ENCODE peak calls at places on chromosomes 1 and 21, in five cellular contexts. U, E, Y, A and S are unnamed samples.

GRCh38 chr1:22849770-22850169 is 122.9 kb downstream of the LACTBL1 start:
- DNase-seq in U (no peak), E (no peak), Y (no peak), A (no peak), S (no peak)

GRCh38 chr1:35407743-35408142 is 139.2 kb downstream of the ZMYM4 start:
- DNase-seq in U (no peak), E (no peak), Y (no peak), A (no peak), S (no peak)

GRCh38 chr1:207454046-207454964 is at the start of gene CR2:
- DNase-seq in U (no peak), E (no peak), Y (peak; percentile 37), A (no peak), S (peak; percentile 83)

GRCh38 chr1:16212251-16212961 is at the start of gene ARHGEF19:
- DNase-seq in U (no peak), E (no peak), Y (no peak), A (no peak), S (no peak)

GRCh38 chr1:10980094-10980577 is 32.3 kb upstream of the TARDBP start:
- DNase-seq in U (peak; percentile 20), E (peak; percentile 31), Y (no peak), A (peak; percentile 45), S (no peak)

GRCh38 chr1:114155756-114156155 is 2.1 kb upstream of the SYT6 start:
- DNase-seq in U (no peak), E (no peak), Y (no peak), A (no peak), S (no peak)

GRCh38 chr1:25182629-25183028 is 49.7 kb downstream of the SYF2 start:
- DNase-seq in U (no peak), E (peak; percentile 79), Y (no peak), A (peak; percentile 75), S (no peak)

GRCh38 chr1:199512037-199512710 is 515.3 kb upstream of the NR5A2 start:
- DNase-seq in U (no peak), E (no peak), Y (no peak), A (no peak), S (no peak)

GRCh38 chr1:8702121-8702520 is 115.3 kb downstream of the RERE start:
- DNase-seq in U (no peak), E (no peak), Y (no peak), A (peak; percentile 23), S (peak; percentile 32)

GRCh38 chr1:116808476-116809180 is 54.4 kb downstream of the CD2 start:
- DNase-seq in U (no peak), E (no peak), Y (peak; percentile 30), A (no peak), S (no peak)

GRCh38 chr1:248807067-248807737 is 18.5 kb downstream of the SH3BP5L start:
- DNase-seq in U (no peak), E (peak; percentile 39), Y (peak; percentile 56), A (no peak), S (peak; percentile 75)

GRCh38 chr1:90952906-90953305 is 68.9 kb downstream of the ZNF644 start:
- DNase-seq in U (no peak), E (no peak), Y (no peak), A (no peak), S (no peak)

GRCh38 chr21:46119565-46120271 is 21.8 kb downstream of the COL6A2 start:
- DNase-seq in U (peak; percentile 13), E (no peak), Y (no peak), A (no peak), S (no peak)

GRCh38 chr1:243902100-243902499 is 52.1 kb upstream of the AKT3 start:
- DNase-seq in U (no peak), E (no peak), Y (no peak), A (no peak), S (no peak)

GRCh38 chr1:41650176-41650519 is 165.7 kb upstream of the EDN2 start:
- DNase-seq in U (no peak), E (no peak), Y (no peak), A (peak; percentile 28), S (no peak)

GRCh38 chr1:112507896-112508241 is 896 bp upstream of the WNT2B start:
- DNase-seq in U (no peak), E (no peak), Y (peak; percentile 23), A (no peak), S (peak; percentile 54)

GRCh38 chr1:29876441-29876840 is 640.1 kb downstream of the PTPRU start:
- DNase-seq in U (no peak), E (no peak), Y (no peak), A (no peak), S (no peak)

GRCh38 chr1:44212355-44213221 is 683 bp upstream of the DMAP1 start:
- DNase-seq in U (no peak), E (no peak), Y (peak; percentile 20), A (no peak), S (no peak)

GRCh38 chr1:48469616-48470500 is 2.1 kb downstream of the SPATA6 start:
- DNase-seq in U (peak; percentile 47), E (peak; percentile 74), Y (no peak), A (peak; percentile 60), S (no peak)

GRCh38 chr1:32335619-32335950 is 448 bp downstream of the MARCKSL1 start:
- DNase-seq in U (no peak), E (no peak), Y (no peak), A (no peak), S (no peak)
- TF ChIP-seq CTCF in U (no peak), E (no peak), Y (no peak), A (no peak), S (peak; percentile 7)

DNA sequence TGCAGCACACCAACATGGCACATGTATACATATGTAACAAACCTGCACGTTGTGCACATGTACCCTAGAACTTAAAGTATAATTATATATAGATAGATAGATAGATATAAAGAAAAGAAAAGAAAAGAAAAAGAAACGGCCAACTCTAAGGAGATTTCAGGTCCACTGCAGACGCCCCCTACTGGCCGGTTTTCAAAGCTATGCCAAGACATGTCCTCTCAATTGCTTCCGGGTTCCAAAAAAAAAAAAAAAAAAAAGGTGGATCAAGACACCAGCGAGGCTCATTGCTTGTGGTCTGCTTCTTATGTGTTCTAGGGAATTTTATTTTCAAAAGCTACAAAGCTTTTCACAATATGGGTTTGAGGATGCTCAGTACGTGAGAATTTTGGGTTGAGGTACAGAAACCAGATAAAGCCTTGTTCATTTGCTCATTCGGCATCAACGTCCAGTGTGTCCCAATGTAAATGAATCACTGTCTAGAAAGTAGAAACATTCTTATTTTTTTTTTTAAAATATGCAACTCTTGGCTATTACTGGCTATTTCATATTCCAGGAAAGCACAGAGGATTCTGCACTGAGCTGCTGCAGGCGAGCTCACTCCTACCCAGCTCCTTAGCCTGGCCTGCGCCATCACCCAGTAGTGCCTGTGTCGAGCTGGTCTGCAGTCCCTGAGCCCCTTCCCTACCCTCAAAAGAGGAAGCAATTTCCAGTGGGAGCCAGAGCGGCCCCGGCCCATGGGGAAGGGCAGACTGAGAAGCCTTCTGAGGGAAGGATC is 643.0 kb downstream of the KIF26B start:
- DNase-seq in U (no peak), E (no peak), Y (no peak), A (peak; percentile 15), S (no peak)
- TF ChIP-seq CTCF in U (no peak), E (peak; percentile 38), Y (no peak), A (peak; percentile 69), S (no peak)

GRCh38 chr1:56444960-56445646 is 134.3 kb downstream of the PLPP3 start:
- DNase-seq in U (no peak), E (no peak), Y (no peak), A (no peak), S (no peak)
- TF ChIP-seq CTCF in U (no peak), E (no peak), Y (no peak), A (no peak), S (no peak)

GRCh38 chr1:150429805-150430204 is 57.4 kb upstream of the TARS2 start:
- DNase-seq in U (no peak), E (peak; percentile 7), Y (no peak), A (no peak), S (peak; percentile 55)
- TF ChIP-seq CTCF in U (no peak), E (no peak), Y (no peak), A (peak; percentile 37), S (peak; percentile 35)

DNA sequence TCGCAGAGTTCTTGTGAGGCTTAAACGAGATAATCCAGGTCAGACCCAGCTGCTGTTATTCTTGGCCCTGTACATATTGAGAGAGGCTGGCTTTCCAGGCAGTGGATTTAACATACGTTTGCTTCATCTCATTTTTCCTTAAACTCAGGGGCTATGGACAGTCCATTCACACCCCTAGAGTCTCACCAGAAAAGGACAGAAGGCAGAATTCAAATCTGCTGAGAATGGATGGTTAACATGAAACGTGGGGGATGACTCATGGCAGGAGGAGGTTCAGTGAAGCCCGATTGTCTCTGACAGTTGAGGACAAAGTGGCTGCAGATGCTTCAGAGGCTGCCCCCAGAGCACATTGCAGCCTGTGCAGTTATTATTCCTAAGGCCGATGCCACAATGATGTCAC is 39.4 kb downstream of the TGFB2 start:
- DNase-seq in U (no peak), E (peak; percentile 65), Y (no peak), A (peak; percentile 76), S (no peak)
- TF ChIP-seq CTCF in U (no peak), E (no peak), Y (no peak), A (no peak), S (no peak)

DNA sequence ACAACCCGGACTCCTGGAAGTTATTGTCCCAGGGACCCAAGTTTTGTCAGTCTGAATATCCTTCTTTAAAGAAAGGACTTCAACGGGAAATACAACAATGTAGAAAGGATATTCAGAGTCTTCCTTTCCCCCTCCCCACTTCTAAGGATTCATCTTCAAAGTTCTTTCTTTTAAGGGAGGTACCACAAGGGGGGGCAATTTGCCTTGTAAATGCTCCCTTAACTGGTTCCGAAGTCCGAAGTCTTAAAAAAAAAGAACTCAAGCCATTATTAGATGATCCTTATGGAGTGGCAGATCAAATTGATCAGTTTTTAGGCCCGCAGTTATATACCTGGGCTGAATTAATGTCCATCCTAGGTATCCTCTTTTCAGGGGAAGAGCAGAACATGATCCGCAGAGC is 47.0 kb downstream of the SERINC2 start:
- DNase-seq in U (no peak), E (peak; percentile 28), Y (no peak), A (no peak), S (no peak)
- TF ChIP-seq CTCF in U (no peak), E (peak; percentile 43), Y (no peak), A (peak; percentile 32), S (no peak)

DNA sequence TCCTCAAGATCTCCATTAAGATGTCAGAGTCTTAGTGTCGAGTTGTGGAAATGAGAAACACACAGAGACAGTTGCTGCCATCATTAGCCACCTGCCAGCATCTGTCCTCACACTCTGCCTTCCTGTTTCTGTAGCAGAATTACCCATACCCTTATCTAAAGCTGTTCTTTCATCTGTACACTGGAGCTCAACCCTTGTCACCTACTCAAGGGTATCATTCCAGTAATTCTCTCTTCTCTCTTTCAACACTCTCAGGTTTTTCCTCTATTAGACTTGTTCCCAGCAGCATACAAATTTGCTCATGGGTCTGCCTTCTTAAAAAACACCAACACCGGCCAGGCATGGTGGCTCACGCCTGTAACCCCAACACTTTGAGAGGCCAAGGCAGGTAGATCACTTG is 27.4 kb upstream of the RNF2 start:
- DNase-seq in U (no peak), E (no peak), Y (no peak), A (no peak), S (no peak)
- TF ChIP-seq CTCF in U (no peak), E (no peak), Y (no peak), A (no peak), S (no peak)